ENCODE peak calls at places on chromosomes 13 and 19, in six cellular contexts. One of them, this sample, is unnamed.

GRCh38 chr13:41668130-41668757 is 210.9 kb downstream of the RGCC start:
- DNase-seq in activated CD4-positive, alpha-beta T cell treated with anti-CD3 and anti-CD28 coated beads for 48 hours: peak
- DNase-seq in ELF-1: peak
- DNase-seq in lower lobe of right lung: no peak
- DNase-seq in foreskin keratinocyte: peak
- DNase-seq in GM12891: no peak
- DNase-seq in this sample: peak

GRCh38 chr19:1811472-1811894 is 593 bp downstream of the ATP8B3 start:
- DNase-seq in ELF-1: no peak
- DNase-seq in GM12891: no peak
- DNase-seq in lower lobe of right lung: peak
- DNase-seq in foreskin keratinocyte: peak
- DNase-seq in activated CD4-positive, alpha-beta T cell treated with anti-CD3 and anti-CD28 coated beads for 48 hours: peak
- DNase-seq in this sample: peak

GRCh38 chr13:27171830-27172494 is 351 bp upstream of the USP12 start:
- DNase-seq in GM12891: peak
- DNase-seq in activated CD4-positive, alpha-beta T cell treated with anti-CD3 and anti-CD28 coated beads for 48 hours: peak
- DNase-seq in foreskin keratinocyte: peak
- DNase-seq in ELF-1: peak
- DNase-seq in lower lobe of right lung: peak
- DNase-seq in this sample: peak

GRCh38 chr19:10858204-10858828 is 10.1 kb downstream of the C19orf38 start:
- DNase-seq in ELF-1: no peak
- DNase-seq in foreskin keratinocyte: no peak
- DNase-seq in activated CD4-positive, alpha-beta T cell treated with anti-CD3 and anti-CD28 coated beads for 48 hours: peak
- DNase-seq in GM12891: no peak
- DNase-seq in lower lobe of right lung: no peak
- DNase-seq in this sample: peak

GRCh38 chr19:58519087-58519354 is 589 bp downstream of the ZBTB45 start:
- DNase-seq in ELF-1: peak
- DNase-seq in activated CD4-positive, alpha-beta T cell treated with anti-CD3 and anti-CD28 coated beads for 48 hours: peak
- DNase-seq in GM12891: no peak
- DNase-seq in foreskin keratinocyte: peak
- DNase-seq in lower lobe of right lung: peak
- DNase-seq in this sample: peak

GRCh38 chr19:41219924-41220567 is 1.0 kb downstream of the AXL start:
- DNase-seq in lower lobe of right lung: no peak
- DNase-seq in GM12891: no peak
- DNase-seq in ELF-1: peak
- DNase-seq in foreskin keratinocyte: no peak
- DNase-seq in activated CD4-positive, alpha-beta T cell treated with anti-CD3 and anti-CD28 coated beads for 48 hours: no peak
- DNase-seq in this sample: no peak

GRCh38 chr19:7701654-7702457 is at the start of gene FCER2:
- DNase-seq in GM12891: no peak
- DNase-seq in activated CD4-positive, alpha-beta T cell treated with anti-CD3 and anti-CD28 coated beads for 48 hours: no peak
- DNase-seq in ELF-1: no peak
- DNase-seq in foreskin keratinocyte: no peak
- DNase-seq in lower lobe of right lung: no peak
- DNase-seq in this sample: no peak

GRCh38 chr13:50513528-50513863 is 330.0 kb downstream of the DLEU7 start:
- DNase-seq in lower lobe of right lung: no peak
- DNase-seq in foreskin keratinocyte: no peak
- DNase-seq in GM12891: no peak
- DNase-seq in ELF-1: no peak
- DNase-seq in activated CD4-positive, alpha-beta T cell treated with anti-CD3 and anti-CD28 coated beads for 48 hours: no peak
- DNase-seq in this sample: no peak

GRCh38 chr19:55431183-55431582 is 11.9 kb downstream of the SHISA7 start:
- DNase-seq in GM12891: no peak
- DNase-seq in foreskin keratinocyte: no peak
- DNase-seq in activated CD4-positive, alpha-beta T cell treated with anti-CD3 and anti-CD28 coated beads for 48 hours: no peak
- DNase-seq in lower lobe of right lung: no peak
- DNase-seq in ELF-1: no peak
- DNase-seq in this sample: no peak

GRCh38 chr19:57351867-57352266 is 796 bp downstream of the ZNF304 start:
- DNase-seq in activated CD4-positive, alpha-beta T cell treated with anti-CD3 and anti-CD28 coated beads for 48 hours: no peak
- DNase-seq in foreskin keratinocyte: peak
- DNase-seq in lower lobe of right lung: no peak
- DNase-seq in ELF-1: peak
- DNase-seq in GM12891: no peak
- DNase-seq in this sample: peak

GRCh38 chr19:12065100-12065538 is 588 bp downstream of the ZNF844 start:
- DNase-seq in GM12891: no peak
- DNase-seq in foreskin keratinocyte: no peak
- DNase-seq in lower lobe of right lung: no peak
- DNase-seq in ELF-1: peak
- DNase-seq in activated CD4-positive, alpha-beta T cell treated with anti-CD3 and anti-CD28 coated beads for 48 hours: peak
- DNase-seq in this sample: peak

GRCh38 chr13:51093574-51093973 is 17.5 kb downstream of the C13orf42 start:
- DNase-seq in lower lobe of right lung: no peak
- DNase-seq in GM12891: no peak
- DNase-seq in activated CD4-positive, alpha-beta T cell treated with anti-CD3 and anti-CD28 coated beads for 48 hours: no peak
- DNase-seq in foreskin keratinocyte: peak
- DNase-seq in ELF-1: no peak
- DNase-seq in this sample: no peak

GRCh38 chr19:2769218-2769617 is 13.9 kb downstream of the SGTA start:
- DNase-seq in activated CD4-positive, alpha-beta T cell treated with anti-CD3 and anti-CD28 coated beads for 48 hours: no peak
- DNase-seq in ELF-1: no peak
- DNase-seq in GM12891: no peak
- DNase-seq in lower lobe of right lung: no peak
- DNase-seq in foreskin keratinocyte: no peak
- DNase-seq in this sample: no peak

GRCh38 chr13:114115191-114115671 is 17.2 kb downstream of the RASA3 start:
- DNase-seq in activated CD4-positive, alpha-beta T cell treated with anti-CD3 and anti-CD28 coated beads for 48 hours: peak
- DNase-seq in GM12891: no peak
- DNase-seq in lower lobe of right lung: peak
- DNase-seq in ELF-1: no peak
- DNase-seq in foreskin keratinocyte: peak
- DNase-seq in this sample: no peak

GRCh38 chr19:39171479-39172465 is 25.0 kb upstream of the NCCRP1 start:
- DNase-seq in lower lobe of right lung: no peak
- DNase-seq in foreskin keratinocyte: no peak
- DNase-seq in ELF-1: no peak
- DNase-seq in GM12891: no peak
- DNase-seq in activated CD4-positive, alpha-beta T cell treated with anti-CD3 and anti-CD28 coated beads for 48 hours: no peak
- DNase-seq in this sample: no peak

GRCh38 chr19:3984584-3984907 is 717 bp downstream of the EEF2 start:
- DNase-seq in GM12891: peak
- DNase-seq in foreskin keratinocyte: no peak
- DNase-seq in lower lobe of right lung: no peak
- DNase-seq in ELF-1: peak
- DNase-seq in activated CD4-positive, alpha-beta T cell treated with anti-CD3 and anti-CD28 coated beads for 48 hours: peak
- DNase-seq in this sample: no peak

This sample was measured in dermis microvascular lymphatic vessel endothelial cell.